ENCODE peak calls at places on chromosomes 5 and 9, in five cellular contexts. U, E, C, Z and W are unnamed samples.

GRCh38 chr9:112360047-112360804 is 19.7 kb upstream of the HSDL2 start:
- DNase-seq in Z (no peak), C (no peak), E (no peak), U (no peak), W (no peak)

GRCh38 chr5:170296935-170297588 is 515 bp downstream of the LCP2 start:
- DNase-seq in Z (no peak), U (no peak), C (no peak), E (no peak), W (no peak)

GRCh38 chr9:93013856-93014582 is 44.5 kb upstream of the SUSD3 start:
- DNase-seq in C (peak), Z (peak), E (no peak), U (no peak), W (no peak)

GRCh38 chr9:81374881-81375280 is 314.5 kb downstream of the TLE1 start:
- DNase-seq in Z (no peak), C (no peak), E (peak), U (no peak), W (no peak)

GRCh38 chr5:131747180-131748105 is 49.4 kb downstream of the FNIP1 start:
- DNase-seq in Z (no peak), C (no peak), U (no peak), E (peak), W (no peak)

GRCh38 chr5:124200381-124200780 is 546.1 kb downstream of the ZNF608 start:
- DNase-seq in E (no peak), Z (no peak), U (no peak), C (no peak), W (no peak)

GRCh38 chr5:81639556-81639955 is 111.3 kb downstream of the SSBP2 start:
- DNase-seq in E (no peak), Z (no peak), C (no peak), U (no peak), W (no peak)

GRCh38 chr5:141934099-141934844 is 10.6 kb downstream of the DELE1 start:
- DNase-seq in E (no peak), U (no peak), C (no peak), Z (no peak), W (no peak)

GRCh38 chr9:129568560-129569505 is 52.1 kb downstream of the C9orf50 start:
- DNase-seq in Z (peak), E (no peak), C (peak), U (no peak), W (no peak)

GRCh38 chr5:11540112-11540511 is 364.1 kb downstream of the CTNND2 start:
- DNase-seq in U (no peak), C (no peak), E (no peak), Z (no peak), W (no peak)

GRCh38 chr5:59587489-59588337 is 305.8 kb downstream of the PDE4D start:
- DNase-seq in U (peak), E (peak), C (peak), Z (peak), W (no peak)

DNA sequence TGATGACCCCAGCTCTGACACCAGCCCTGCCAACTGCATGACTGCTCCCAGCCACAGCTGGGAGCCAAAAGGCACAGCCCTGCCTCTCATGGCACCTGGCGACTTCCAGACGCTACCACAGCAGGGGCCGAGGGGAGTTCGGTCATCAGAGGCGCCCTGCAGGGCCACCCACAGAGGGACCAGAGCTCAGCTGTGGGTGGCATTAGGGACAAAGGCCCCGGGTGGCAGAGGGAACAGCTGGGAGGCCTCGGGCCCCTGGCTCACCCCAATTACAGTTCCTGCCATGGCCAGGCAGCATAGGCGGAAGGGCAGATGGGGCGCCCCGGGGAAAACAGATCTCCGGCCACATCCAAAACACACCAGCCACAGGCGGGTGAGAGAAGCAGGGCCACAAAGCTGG is 3.6 kb downstream of the SOHLH1 start:
- DNase-seq in Z (no peak), U (no peak), E (no peak), C (no peak), W (no peak)
- H2BK12ac ChIP-seq in Z (peak), U (peak), E (no peak), C (no peak), W (no peak)

GRCh38 chr5:67984546-67984945 is 231.0 kb upstream of the PIK3R1 start:
- DNase-seq in C (no peak), E (no peak), U (no peak), Z (no peak), W (no peak)

GRCh38 chr5:67985686-67986387 is 229.7 kb upstream of the PIK3R1 start:
- DNase-seq in C (no peak), E (no peak), Z (no peak), U (no peak), W (peak)

GRCh38 chr5:67986761-67987160 is 228.8 kb upstream of the PIK3R1 start:
- DNase-seq in Z (no peak), C (no peak), U (no peak), E (no peak), W (no peak)

GRCh38 chr5:67983251-67983941 is 232.2 kb upstream of the PIK3R1 start:
- DNase-seq in C (no peak), E (peak), Z (no peak), U (no peak), W (no peak)
- H2BK12ac ChIP-seq in C (no peak), E (no peak), Z (no peak), U (no peak), W (no peak)

GRCh38 chr5:149060325-149060724 is 2.5 kb downstream of the SH3TC2 start:
- DNase-seq in C (no peak), U (no peak), Z (no peak), E (peak), W (peak)
- H2BK12ac ChIP-seq in C (no peak), U (no peak), Z (no peak), E (no peak), W (no peak)

GRCh38 chr9:113634597-113635515 is 171.3 kb downstream of the RGS3 start:
- DNase-seq in U (no peak), C (no peak), Z (no peak), E (peak), W (no peak)

GRCh38 chr9:113632776-113633590 is 169.5 kb downstream of the RGS3 start:
- DNase-seq in U (no peak), E (peak), C (no peak), Z (no peak), W (no peak)

GRCh38 chr9:113631093-113631765 is 167.7 kb downstream of the RGS3 start:
- DNase-seq in Z (no peak), U (no peak), E (no peak), C (peak), W (no peak)

GRCh38 chr9:113633782-113634596 is 170.5 kb downstream of the RGS3 start:
- DNase-seq in U (no peak), Z (no peak), C (no peak), E (no peak), W (no peak)

DNA sequence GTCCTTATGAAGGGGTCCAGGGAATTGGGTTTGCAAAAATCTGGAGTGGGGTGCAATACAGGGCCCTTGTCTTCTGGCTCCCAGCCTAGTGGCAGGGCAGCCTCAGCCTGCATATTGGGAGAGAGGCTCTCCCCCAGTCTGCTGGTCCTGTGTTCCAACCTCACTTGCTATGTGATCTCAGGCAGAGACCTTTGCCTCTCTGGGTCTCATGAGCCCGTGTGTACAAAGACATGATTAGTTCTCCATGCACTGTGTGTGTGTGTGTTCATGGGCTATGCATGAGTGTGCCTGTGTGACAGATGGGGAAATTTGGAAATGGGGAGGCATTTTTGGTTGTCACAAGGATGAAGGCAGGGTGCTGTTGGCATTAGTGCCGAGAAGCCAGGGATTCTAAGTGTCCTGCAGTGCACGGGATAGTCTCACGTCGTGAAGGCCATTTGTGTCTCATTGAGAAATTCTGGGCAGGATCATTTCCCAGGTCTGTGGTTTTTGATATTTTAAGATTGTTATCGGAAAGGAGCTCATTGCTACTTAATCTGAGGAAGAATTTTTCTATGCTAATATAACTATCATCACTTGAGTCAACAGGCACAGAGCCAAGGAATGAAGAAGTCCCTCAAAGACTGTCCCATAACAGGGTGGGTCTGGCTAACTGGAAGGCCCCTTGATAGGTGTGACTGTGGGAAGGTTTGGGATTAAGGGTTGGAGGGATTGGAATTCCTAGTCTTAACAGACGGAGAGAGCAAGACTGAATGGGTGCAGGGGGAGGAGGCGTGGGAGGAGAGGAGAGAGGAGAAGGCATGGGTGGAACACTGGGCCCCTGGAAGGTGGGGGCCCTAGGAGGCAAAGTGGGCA is 168.5 kb downstream of the RGS3 start:
- DNase-seq in C (no peak), Z (no peak), E (no peak), U (no peak), W (no peak)
- H2BK12ac ChIP-seq in C (no peak), Z (peak), E (no peak), U (no peak), W (peak)

DNA sequence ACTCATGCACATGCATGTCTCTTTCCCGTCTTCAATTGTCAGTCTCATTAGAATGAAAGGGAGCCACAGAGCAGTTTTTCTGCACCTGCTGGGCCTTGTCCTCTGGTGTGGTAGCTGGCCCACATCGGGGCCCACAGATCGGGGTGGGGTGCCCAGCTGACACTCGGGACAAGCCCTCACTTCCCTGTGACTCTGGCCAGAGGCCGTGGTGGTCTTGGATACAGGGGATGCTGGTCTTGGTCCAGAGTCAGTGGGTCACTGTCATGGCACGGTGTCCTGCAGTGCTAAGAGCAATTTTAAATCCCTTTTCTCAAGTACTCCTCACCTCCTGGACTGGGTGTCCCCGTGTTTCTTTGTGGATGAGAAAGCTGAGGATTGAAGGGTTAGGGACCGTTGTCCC is 193.2 kb downstream of the CACNA1B start:
- DNase-seq in U (no peak), Z (peak), E (no peak), C (no peak), W (no peak)
- H2BK12ac ChIP-seq in U (no peak), Z (no peak), E (no peak), C (no peak), W (no peak)

GRCh38 chr5:171673840-171674239 is 111.8 kb upstream of the SMIM23 start:
- DNase-seq in E (no peak), Z (no peak), C (no peak), U (no peak), W (no peak)
- H2BK12ac ChIP-seq in E (no peak), Z (no peak), C (no peak), U (no peak), W (no peak)